ENCODE peak calls at places on chromosome 12, in five cellular contexts. One of them, this sample, is unnamed.

GRCh38 chr12:19894803-19895202 is 455.5 kb downstream of the AEBP2 start:
- DNase-seq in right lobe of liver: no peak
- DNase-seq in lung microvascular endothelial cell: peak
- DNase-seq in mucosa of gallbladder: no peak
- DNase-seq in A549: no peak
- DNase-seq in this sample: no peak

GRCh38 chr12:92629349-92630065 is 73.3 kb upstream of the PLEKHG7 start:
- DNase-seq in right lobe of liver: no peak
- DNase-seq in lung microvascular endothelial cell: peak
- DNase-seq in mucosa of gallbladder: no peak
- DNase-seq in A549: no peak
- DNase-seq in this sample: no peak

GRCh38 chr12:93243689-93244513 is 133.8 kb upstream of the NUDT4 start:
- DNase-seq in right lobe of liver: peak
- DNase-seq in lung microvascular endothelial cell: peak
- DNase-seq in mucosa of gallbladder: peak
- DNase-seq in A549: peak
- DNase-seq in this sample: no peak

GRCh38 chr12:52813885-52814709 is at the start of gene KRT4:
- DNase-seq in right lobe of liver: no peak
- DNase-seq in lung microvascular endothelial cell: no peak
- DNase-seq in mucosa of gallbladder: no peak
- DNase-seq in A549: peak
- DNase-seq in this sample: no peak

GRCh38 chr12:129675947-129676346 is 227.9 kb downstream of the TMEM132D start:
- DNase-seq in right lobe of liver: no peak
- DNase-seq in lung microvascular endothelial cell: no peak
- DNase-seq in mucosa of gallbladder: no peak
- DNase-seq in A549: no peak
- DNase-seq in this sample: no peak

GRCh38 chr12:62631531-62632520 is 165.2 kb downstream of the MON2 start:
- DNase-seq in right lobe of liver: peak
- DNase-seq in lung microvascular endothelial cell: peak
- DNase-seq in mucosa of gallbladder: peak
- DNase-seq in A549: peak
- DNase-seq in this sample: no peak

GRCh38 chr12:71636704-71637115 is 26.9 kb downstream of the ZFC3H1 start:
- DNase-seq in right lobe of liver: no peak
- DNase-seq in lung microvascular endothelial cell: peak
- DNase-seq in mucosa of gallbladder: no peak
- DNase-seq in A549: peak
- DNase-seq in this sample: peak

GRCh38 chr12:127562781-127563180 is 704.2 kb upstream of the TMEM132C start:
- DNase-seq in right lobe of liver: no peak
- DNase-seq in lung microvascular endothelial cell: no peak
- DNase-seq in mucosa of gallbladder: no peak
- DNase-seq in A549: no peak
- DNase-seq in this sample: no peak

GRCh38 chr12:124152733-124153132 is 142.2 kb upstream of the RFLNA start:
- DNase-seq in right lobe of liver: no peak
- DNase-seq in lung microvascular endothelial cell: no peak
- DNase-seq in mucosa of gallbladder: peak
- DNase-seq in A549: no peak
- DNase-seq in this sample: no peak

GRCh38 chr12:99282086-99282485 is 365.5 kb upstream of the GARIN6 start:
- DNase-seq in right lobe of liver: no peak
- DNase-seq in lung microvascular endothelial cell: no peak
- DNase-seq in mucosa of gallbladder: no peak
- DNase-seq in A549: no peak
- DNase-seq in this sample: no peak

GRCh38 chr12:113271853-113272561 is 50.7 kb downstream of the TPCN1 start:
- DNase-seq in right lobe of liver: peak
- DNase-seq in lung microvascular endothelial cell: peak
- DNase-seq in mucosa of gallbladder: peak
- DNase-seq in A549: no peak
- DNase-seq in this sample: no peak

GRCh38 chr12:60805340-60805739 is 1209.5 kb downstream of the SLC16A7 start:
- DNase-seq in right lobe of liver: no peak
- DNase-seq in lung microvascular endothelial cell: no peak
- DNase-seq in mucosa of gallbladder: no peak
- DNase-seq in A549: no peak
- DNase-seq in this sample: no peak

GRCh38 chr12:43132291-43132690 is 419.7 kb downstream of the ADAMTS20 start:
- DNase-seq in right lobe of liver: no peak
- DNase-seq in lung microvascular endothelial cell: no peak
- DNase-seq in mucosa of gallbladder: no peak
- DNase-seq in A549: no peak
- DNase-seq in this sample: no peak

GRCh38 chr12:4909734-4910501 is at the start of gene KCNA1:
- DNase-seq in right lobe of liver: no peak
- DNase-seq in lung microvascular endothelial cell: peak
- DNase-seq in mucosa of gallbladder: no peak
- DNase-seq in A549: no peak
- DNase-seq in this sample: no peak

GRCh38 chr12:125211464-125211863 is 146.2 kb downstream of the AACS start:
- DNase-seq in right lobe of liver: no peak
- DNase-seq in lung microvascular endothelial cell: no peak
- DNase-seq in mucosa of gallbladder: no peak
- DNase-seq in A549: no peak
- DNase-seq in this sample: no peak

GRCh38 chr12:120252071-120252906 is 13.2 kb downstream of the PXN start:
- DNase-seq in right lobe of liver: no peak
- DNase-seq in lung microvascular endothelial cell: no peak
- DNase-seq in mucosa of gallbladder: no peak
- DNase-seq in A549: no peak
- DNase-seq in this sample: no peak

GRCh38 chr12:27013606-27014084 is 539 bp downstream of the TM7SF3 start:
- DNase-seq in right lobe of liver: no peak
- DNase-seq in lung microvascular endothelial cell: peak
- DNase-seq in mucosa of gallbladder: no peak
- DNase-seq in A549: peak
- DNase-seq in this sample: no peak

GRCh38 chr12:124377981-124378509 is 83.2 kb downstream of the RFLNA start:
- DNase-seq in right lobe of liver: no peak
- DNase-seq in lung microvascular endothelial cell: no peak
- DNase-seq in mucosa of gallbladder: no peak
- DNase-seq in A549: no peak
- DNase-seq in this sample: no peak

GRCh38 chr12:45357547-45358417 is 141.9 kb downstream of the ANO6 start:
- DNase-seq in right lobe of liver: no peak
- DNase-seq in lung microvascular endothelial cell: no peak
- DNase-seq in mucosa of gallbladder: no peak
- DNase-seq in A549: no peak
- DNase-seq in this sample: no peak

GRCh38 chr12:92403210-92404175 is 257.8 kb upstream of the BTG1 start:
- DNase-seq in right lobe of liver: no peak
- DNase-seq in lung microvascular endothelial cell: no peak
- DNase-seq in mucosa of gallbladder: no peak
- DNase-seq in A549: no peak
- DNase-seq in this sample: no peak

GRCh38 chr12:53739285-53740129 is 12.3 kb upstream of the CALCOCO1 start:
- DNase-seq in right lobe of liver: no peak
- DNase-seq in lung microvascular endothelial cell: no peak
- DNase-seq in mucosa of gallbladder: no peak
- DNase-seq in A549: no peak
- DNase-seq in this sample: no peak

GRCh38 chr12:45518516-45519235 is 210.8 kb upstream of the ARID2 start:
- DNase-seq in right lobe of liver: no peak
- DNase-seq in lung microvascular endothelial cell: no peak
- DNase-seq in mucosa of gallbladder: no peak
- DNase-seq in A549: no peak
- DNase-seq in this sample: no peak

GRCh38 chr12:121289962-121290361 is 6.5 kb downstream of the CAMKK2 start:
- DNase-seq in right lobe of liver: no peak
- DNase-seq in lung microvascular endothelial cell: no peak
- DNase-seq in mucosa of gallbladder: no peak
- DNase-seq in A549: no peak
- DNase-seq in this sample: no peak

GRCh38 chr12:20194171-20194570 is 174.2 kb upstream of the PDE3A start:
- DNase-seq in right lobe of liver: no peak
- DNase-seq in lung microvascular endothelial cell: peak
- DNase-seq in mucosa of gallbladder: no peak
- DNase-seq in A549: peak
- DNase-seq in this sample: no peak

GRCh38 chr12:52230364-52231281 is 2.4 kb upstream of the KRT7 start:
- DNase-seq in right lobe of liver: no peak
- DNase-seq in lung microvascular endothelial cell: peak
- DNase-seq in mucosa of gallbladder: no peak
- DNase-seq in A549: peak
- DNase-seq in this sample: no peak

GRCh38 chr12:31849090-31849687 is 110.0 kb upstream of the RESF1 start:
- DNase-seq in right lobe of liver: no peak
- DNase-seq in lung microvascular endothelial cell: peak
- DNase-seq in mucosa of gallbladder: no peak
- DNase-seq in A549: peak
- DNase-seq in this sample: peak

GRCh38 chr12:101746661-101747060 is 7.4 kb upstream of the SYCP3 start:
- DNase-seq in right lobe of liver: no peak
- DNase-seq in lung microvascular endothelial cell: no peak
- DNase-seq in mucosa of gallbladder: no peak
- DNase-seq in A549: no peak
- DNase-seq in this sample: no peak

GRCh38 chr12:52197371-52198231 is 5.8 kb upstream of the KRT80 start:
- DNase-seq in right lobe of liver: no peak
- DNase-seq in lung microvascular endothelial cell: no peak
- DNase-seq in mucosa of gallbladder: no peak
- DNase-seq in A549: no peak
- DNase-seq in this sample: no peak

GRCh38 chr12:54378791-54379400 is 5.6 kb downstream of the ZNF385A start:
- DNase-seq in right lobe of liver: peak
- DNase-seq in lung microvascular endothelial cell: peak
- DNase-seq in mucosa of gallbladder: no peak
- DNase-seq in A549: no peak
- DNase-seq in this sample: no peak

GRCh38 chr12:17108877-17109520 is 503.0 kb upstream of the LMO3 start:
- DNase-seq in right lobe of liver: no peak
- DNase-seq in lung microvascular endothelial cell: no peak
- DNase-seq in mucosa of gallbladder: no peak
- DNase-seq in A549: peak
- DNase-seq in this sample: no peak

GRCh38 chr12:31322651-31323248 is 3.2 kb downstream of the SINHCAF start:
- DNase-seq in right lobe of liver: no peak
- DNase-seq in lung microvascular endothelial cell: peak
- DNase-seq in mucosa of gallbladder: no peak
- DNase-seq in A549: peak
- DNase-seq in this sample: no peak

GRCh38 chr12:132603240-132604107 is 6.9 kb downstream of the LRCOL1 start:
- DNase-seq in right lobe of liver: no peak
- DNase-seq in lung microvascular endothelial cell: no peak
- DNase-seq in mucosa of gallbladder: no peak
- DNase-seq in A549: no peak
- DNase-seq in this sample: no peak

GRCh38 chr12:18439541-18439940 is 178.2 kb downstream of the PIK3C2G start:
- DNase-seq in right lobe of liver: no peak
- DNase-seq in lung microvascular endothelial cell: no peak
- DNase-seq in mucosa of gallbladder: no peak
- DNase-seq in A549: no peak
- DNase-seq in this sample: no peak

GRCh38 chr12:74586251-74586650 is 48.6 kb downstream of the ATXN7L3B start:
- DNase-seq in right lobe of liver: no peak
- DNase-seq in lung microvascular endothelial cell: no peak
- DNase-seq in mucosa of gallbladder: no peak
- DNase-seq in A549: no peak
- DNase-seq in this sample: no peak

GRCh38 chr12:65156366-65156831 is 13.0 kb upstream of the LEMD3 start:
- DNase-seq in right lobe of liver: no peak
- DNase-seq in lung microvascular endothelial cell: peak
- DNase-seq in mucosa of gallbladder: no peak
- DNase-seq in A549: no peak
- DNase-seq in this sample: no peak

This sample was measured in HCT116.